ENCODE peak calls at places on chromosomes 16 and 17, in eight cellular contexts. Z, S, P, F, C, W, G and Q are unnamed samples.

GRCh38 chr17:45403906-45404490 is 28.7 kb downstream of the ARHGAP27 start:
- DNase-seq in Z (no peak), S (no peak), P (no peak), F (no peak), C (no peak), W (no peak), G (no peak), Q (no peak)

GRCh38 chr17:49764559-49765180 is 739 bp upstream of the FAM117A start:
- DNase-seq in Z (no peak), S (no peak), P (no peak), F (no peak), C (no peak), W (no peak), G (no peak), Q (no peak)

GRCh38 chr16:56918467-56919012 is 13.4 kb upstream of the HERPUD1 start:
- DNase-seq in Z (no peak), S (no peak), P (no peak), F (no peak), C (no peak), W (no peak), G (no peak), Q (no peak)

GRCh38 chr16:79297297-79297696 is 303.2 kb downstream of the MAF start:
- DNase-seq in Z (no peak), S (no peak), P (no peak), F (no peak), C (no peak), W (no peak), G (no peak), Q (no peak)

GRCh38 chr17:69716571-69716970 is 302.1 kb downstream of the MAP2K6 start:
- DNase-seq in Z (no peak), S (no peak), P (no peak), F (peak), C (no peak), W (no peak), G (no peak), Q (no peak)

GRCh38 chr16:76176616-76177015 is 100.6 kb upstream of the CNTNAP4 start:
- DNase-seq in Z (no peak), S (no peak), P (no peak), F (no peak), C (no peak), W (no peak), G (no peak), Q (no peak)

GRCh38 chr17:38672788-38673713 is 1.7 kb downstream of the EPOP start:
- DNase-seq in Z (no peak), S (no peak), P (no peak), F (no peak), C (no peak), W (no peak), G (no peak), Q (no peak)

GRCh38 chr16:89612415-89612814 is 1.0 kb upstream of the DPEP1 start:
- DNase-seq in Z (no peak), S (no peak), P (no peak), F (no peak), C (no peak), W (no peak), G (no peak), Q (no peak)

GRCh38 chr17:73192219-73192893 is 499 bp upstream of the COG1 start:
- DNase-seq in Z (peak), S (peak), P (peak), F (no peak), C (peak), W (no peak), G (peak), Q (peak)

GRCh38 chr17:45319239-45319703 is 2.5 kb upstream of the MAP3K14 start:
- DNase-seq in Z (no peak), S (no peak), P (no peak), F (peak), C (no peak), W (no peak), G (no peak), Q (peak)

GRCh38 chr17:79952265-79952877 is 83.3 kb downstream of the TBC1D16 start:
- DNase-seq in Z (no peak), S (no peak), P (no peak), F (no peak), C (no peak), W (no peak), G (no peak), Q (no peak)

GRCh38 chr16:31501226-31501965 is 6.8 kb downstream of the RUSF1 start:
- DNase-seq in Z (no peak), S (no peak), P (no peak), F (no peak), C (no peak), W (no peak), G (no peak), Q (no peak)